ENCODE peak calls at places on chromosomes 3 and 15, in nine cellular contexts. V is lower lobe of right lung; J is kidney; H is pancreas; B is CD8-positive, alpha-beta T cell; E is endodermal cell; O is mucosa of descending colon; F is neural progenitor cell; D is hepatocyte. I is an unnamed sample. For H3K36me3, the result is how much of the 10 kb centered on the place peaks cover.

GRCh38 chr3:61371123-61371522 is 119.9 kb upstream of the FHIT start:
- DNase-seq in B (no peak), J (no peak), E (peak), V (no peak), H (no peak), F (peak), O (no peak), D (peak), I (no peak)

GRCh38 chr3:83928391-83928790 is 1030.4 kb upstream of the CADM2 start:
- DNase-seq in J (no peak), D (peak), H (no peak), E (peak), F (peak), B (no peak), O (no peak), V (no peak), I (no peak)

GRCh38 chr15:59174846-59175831 is 31.5 kb upstream of the LDHAL6B start:
- DNase-seq in V (peak), J (no peak), D (peak), E (peak), H (no peak), F (peak), B (no peak), O (peak), I (no peak)

GRCh38 chr15:60442763-60443162 is 36.2 kb downstream of the ICE2 start:
- DNase-seq in D (no peak), O (no peak), B (no peak), F (no peak), V (no peak), J (no peak), E (no peak), H (no peak), I (no peak)

GRCh38 chr15:37079726-37080125 is 20.6 kb downstream of the MEIS2 start:
- DNase-seq in J (no peak), V (no peak), D (no peak), B (no peak), F (no peak), H (no peak), O (no peak), E (no peak), I (no peak)

GRCh38 chr3:36944641-36945270 is at the start of gene TRANK1:
- DNase-seq in D (peak), H (peak), F (peak), O (peak), V (peak), E (peak), J (peak), B (peak), I (no peak)

GRCh38 chr15:79872358-79873017 is 24.3 kb downstream of the MTHFS start:
- DNase-seq in E (peak), V (peak), F (no peak), O (no peak), H (no peak), J (no peak), B (peak), D (no peak), I (no peak)

GRCh38 chr15:56653787-56654186 is 79.5 kb downstream of the ZNF280D start:
- DNase-seq in F (no peak), O (no peak), B (no peak), V (no peak), J (no peak), H (no peak), D (peak), E (no peak), I (no peak)

GRCh38 chr3:35385271-35385670 is 254.1 kb upstream of the ARPP21 start:
- DNase-seq in E (no peak), F (no peak), B (no peak), H (no peak), J (no peak), O (no peak), D (no peak), V (no peak), I (no peak)

GRCh38 chr3:58306662-58307286 is 454 bp downstream of the HTD2 start:
- DNase-seq in H (peak), V (peak), J (peak), B (peak), E (peak), D (peak), O (peak), F (peak), I (no peak)

GRCh38 chr15:41790756-41791546 is 16.7 kb downstream of the MAPKBP1 start:
- DNase-seq in B (no peak), J (no peak), O (no peak), E (no peak), F (no peak), H (no peak), V (no peak), D (peak), I (peak)

GRCh38 chr3:49657208-49657915 is 16.8 kb upstream of the APEH start:
- DNase-seq in V (no peak), F (no peak), H (no peak), E (no peak), D (no peak), O (no peak), J (no peak), B (no peak), I (no peak)

GRCh38 chr3:14124223-14124614 is 451 bp downstream of the CHCHD4 start:
- DNase-seq in J (peak), F (no peak), E (peak), D (peak), V (peak), H (peak), O (peak), B (peak), I (no peak)

GRCh38 chr15:43748376-43748775 is 2.1 kb downstream of the PDIA3 start:
- DNase-seq in B (no peak), H (no peak), E (no peak), F (no peak), V (no peak), O (no peak), D (no peak), J (no peak), I (no peak)

GRCh38 chr3:126394179-126394976 is at the start of gene CFAP100:
- DNase-seq in E (peak), B (no peak), V (peak), D (peak), H (no peak), J (no peak), O (no peak), F (peak), I (no peak)

GRCh38 chr3:133941390-133941789 is 45.7 kb upstream of the RAB6B start:
- DNase-seq in B (no peak), O (no peak), V (no peak), E (peak), H (no peak), F (peak), D (no peak), J (peak), I (no peak)

GRCh38 chr3:27591321-27591711 is 107.1 kb upstream of the SLC4A7 start:
- DNase-seq in O (no peak), V (no peak), D (no peak), B (no peak), H (no peak), E (no peak), J (no peak), F (no peak), I (no peak)

GRCh38 chr3:185958626-185959025 is 20.8 kb upstream of the TRA2B start:
- DNase-seq in V (no peak), D (no peak), B (no peak), E (no peak), J (no peak), F (no peak), O (peak), H (no peak), I (no peak)

GRCh38 chr3:14810070-14810732 is 8.6 kb upstream of the FGD5 start:
- DNase-seq in E (peak), J (no peak), B (no peak), H (no peak), O (no peak), D (peak), F (peak), V (peak), I (no peak)

GRCh38 chr3:65563844-65564243 is 474.9 kb downstream of the MAGI1 start:
- DNase-seq in B (no peak), J (no peak), H (no peak), O (no peak), E (no peak), V (no peak), D (no peak), F (no peak), I (no peak)

GRCh38 chr3:164679245-164679644 is 399.1 kb downstream of the SI start:
- DNase-seq in E (no peak), D (peak), F (no peak), O (no peak), V (no peak), B (no peak), J (no peak), H (no peak), I (no peak)

GRCh38 chr3:117665311-117665710 is 955.7 kb downstream of the TUSC7 start:
- DNase-seq in H (peak), F (no peak), E (no peak), B (no peak), J (peak), V (peak), D (peak), O (peak), I (no peak)

GRCh38 chr3:46905661-46906451 is 28.3 kb downstream of the PTH1R start:
- DNase-seq in H (no peak), D (no peak), J (peak), F (no peak), V (peak), O (peak), B (peak), E (no peak), I (no peak)

GRCh38 chr3:113283306-113283705 is 71.9 kb downstream of the BOC start:
- DNase-seq in H (no peak), F (no peak), O (no peak), B (no peak), E (no peak), J (peak), D (no peak), V (no peak), I (no peak)

GRCh38 chr3:138474163-138474562 is 39.7 kb downstream of the ESYT3 start:
- DNase-seq in F (no peak), E (no peak), H (no peak), J (no peak), V (peak), O (no peak), D (no peak), B (no peak), I (no peak)

GRCh38 chr3:14216257-14217048 is 37.8 kb downstream of the LSM3 start:
- DNase-seq in J (no peak), E (peak), O (no peak), H (peak), F (peak), D (no peak), B (no peak), V (no peak), I (no peak)

GRCh38 chr3:61521229-61521628 is 40.1 kb upstream of the PTPRG start:
- DNase-seq in O (no peak), H (no peak), V (no peak), D (no peak), E (no peak), B (no peak), J (no peak), F (no peak), I (no peak)

GRCh38 chr3:32455609-32456428 is 46.8 kb downstream of the CMTM6 start:
- DNase-seq in E (no peak), O (no peak), V (no peak), B (no peak), D (no peak), H (no peak), J (no peak), F (no peak), I (no peak)

GRCh38 chr15:31897746-31898145 is 132.6 kb upstream of the CHRNA7 start:
- DNase-seq in B (no peak), O (no peak), J (no peak), V (no peak), E (no peak), F (no peak), D (no peak), H (no peak), I (no peak)
- H3K4me3 ChIP-seq in B (no peak), O (no peak), J (no peak), V (no peak), E (no peak), F (no peak), D (no peak), H (no peak), I (no peak)

GRCh38 chr15:72184165-72184811 is 13.3 kb downstream of the GRAMD2A start:
- DNase-seq in H (no peak), V (peak), D (peak), J (peak), E (peak), B (no peak), F (peak), O (peak), I (no peak)
- TF ChIP-seq CTCF in H (no peak), V (no peak), D (no peak), J (no peak), E (no peak), B (no peak), F (no peak), O (no peak), I (no peak)

GRCh38 chr3:132521921-132522320 is 75.1 kb upstream of the ACKR4 start:
- DNase-seq in D (no peak), H (no peak), O (no peak), J (no peak), F (no peak), V (no peak), E (no peak), B (no peak), I (no peak)
- H3K36me3 ChIP-seq in D (under half), H (under half), O (under half), J (under half), F (under half), V (half or more), E (half or more), B (under half), I (under half)

GRCh38 chr3:18111702-18112311 is 313.3 kb downstream of the SATB1 start:
- DNase-seq in E (no peak), F (peak), J (no peak), B (no peak), V (no peak), D (no peak), O (no peak), H (no peak), I (no peak)
- H3K4me3 ChIP-seq in E (no peak), F (no peak), J (no peak), B (no peak), V (no peak), D (no peak), O (no peak), H (no peak), I (peak)

DNA sequence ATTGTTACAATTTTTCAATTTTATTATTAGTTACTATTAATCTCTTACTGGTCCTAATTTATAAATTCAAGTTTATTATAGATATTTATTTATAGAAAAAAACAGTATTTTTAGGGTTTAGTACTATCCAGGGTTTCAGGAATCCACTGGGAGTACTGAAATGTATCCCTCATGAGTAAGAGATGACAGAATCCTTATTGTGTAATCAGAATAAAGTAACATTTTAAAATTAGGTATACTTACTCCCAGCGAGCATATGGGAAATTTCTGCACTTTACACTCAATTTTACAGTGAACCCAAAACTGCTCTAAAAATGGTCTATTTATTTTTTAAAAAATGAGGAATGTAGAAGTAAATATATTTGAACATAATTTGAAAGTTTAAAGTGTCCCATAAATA is 202.7 kb downstream of the CGGBP1 start:
- DNase-seq in H (no peak), D (no peak), O (no peak), F (no peak), J (no peak), V (no peak), B (no peak), E (no peak), I (no peak)
- TF ChIP-seq CTCF in H (no peak), D (no peak), O (no peak), F (no peak), J (no peak), V (no peak), B (no peak), E (no peak), I (no peak)

GRCh38 chr3:197951392-197951990 is 1.5 kb downstream of the RPL35A start:
- DNase-seq in D (no peak), E (no peak), V (no peak), B (no peak), O (peak), F (no peak), H (no peak), J (no peak), I (no peak)
- H3K36me3 ChIP-seq in D (under half), E (half or more), V (half or more), B (under half), O (under half), F (under half), H (under half), J (half or more), I (under half)

DNA sequence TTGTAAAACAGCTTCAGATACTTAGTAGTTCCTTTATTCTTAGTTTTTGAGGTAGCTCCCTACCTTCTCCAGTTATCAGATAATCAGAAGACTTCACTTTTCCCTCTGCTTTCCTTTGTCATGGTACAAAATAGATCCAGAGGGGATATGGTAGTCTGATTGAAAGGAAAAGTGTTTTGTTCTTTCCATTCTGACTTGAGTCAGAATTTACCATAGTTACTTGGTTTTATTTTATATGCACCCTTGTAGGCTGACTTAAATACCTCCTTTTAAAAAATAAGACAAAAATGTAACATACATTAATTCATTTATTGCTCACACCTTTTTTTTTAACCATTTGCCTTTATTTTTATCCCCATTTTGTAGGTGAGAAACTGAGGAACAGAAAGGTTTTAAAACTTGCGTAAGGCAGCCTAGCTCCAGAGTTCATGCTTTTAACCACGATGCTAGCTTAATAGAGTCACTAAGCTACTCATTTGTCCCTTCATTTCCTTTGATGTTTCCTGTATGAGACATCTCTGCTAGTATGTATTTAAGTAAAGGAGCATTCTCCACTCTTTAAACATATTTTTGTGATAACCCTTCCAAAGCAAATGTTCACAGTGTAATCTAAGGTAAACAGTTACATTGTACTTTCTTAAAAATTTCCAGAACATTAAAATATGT is 187.5 kb downstream of the KLHL25 start:
- DNase-seq in B (no peak), O (no peak), D (no peak), V (no peak), F (no peak), E (no peak), J (no peak), H (no peak), I (no peak)
- H3K4me3 ChIP-seq in B (no peak), O (no peak), D (no peak), V (no peak), F (no peak), E (no peak), J (no peak), H (no peak), I (no peak)

I was measured in BJ.